ENCODE peak calls at places on chromosomes 4 and X, in five cellular contexts. A is uterus, H is Panc1, Z is fibroblast of lung, P is endodermal cell. L is an unnamed sample.

GRCh38 chr4:148312996-148313490 is 129.2 kb downstream of the NR3C2 start:
- DNase-seq in A (no peak), P (no peak), Z (no peak), H (no peak), L (no peak)

GRCh38 chr4:34202154-34202553 is 2042.2 kb downstream of the ARAP2 start:
- DNase-seq in P (no peak), H (no peak), A (no peak), Z (no peak), L (no peak)

GRCh38 chr4:106985830-106986229 is 50.3 kb downstream of the DKK2 start:
- DNase-seq in Z (peak; percentile 6), P (no peak), A (no peak), H (no peak), L (no peak)

GRCh38 chrX:130715299-130715698 is 187.7 kb downstream of the ENOX2 start:
- DNase-seq in H (no peak), A (no peak), P (no peak), Z (peak; percentile 85), L (peak; percentile 2)

GRCh38 chr4:122917731-122918130 is 4.7 kb downstream of the NUDT6 start:
- DNase-seq in P (no peak), Z (peak; percentile 70), H (no peak), A (no peak), L (peak; percentile 73)

GRCh38 chr4:15906024-15906443 is 32.5 kb downstream of the FGFBP1 start:
- DNase-seq in P (peak; percentile 93), A (no peak), H (peak; percentile 32), Z (peak; percentile 75), L (no peak)

GRCh38 chr4:56272003-56272402 is 115.3 kb downstream of the AASDH start:
- DNase-seq in A (no peak), P (no peak), H (no peak), Z (no peak), L (no peak)

GRCh38 chr4:75142377-75142776 is 209.5 kb downstream of the PARM1 start:
- DNase-seq in H (no peak), P (no peak), Z (peak; percentile 1), A (no peak), L (no peak)

GRCh38 chr4:101037938-101038413 is 309.4 kb downstream of the PPP3CA start:
- DNase-seq in H (no peak), Z (peak; percentile 30), P (no peak), A (no peak), L (no peak)

GRCh38 chr4:122525865-122526264 is 69.3 kb upstream of the IL2 start:
- DNase-seq in H (no peak), Z (no peak), A (no peak), P (no peak), L (no peak)

GRCh38 chr4:36277533-36277932 is 3.9 kb upstream of the DTHD1 start:
- DNase-seq in H (no peak), A (no peak), Z (no peak), P (no peak), L (no peak)

GRCh38 chrX:37871626-37872302 is 24.4 kb upstream of the DYNLT3 start:
- DNase-seq in H (peak; percentile 62), A (no peak), Z (peak; percentile 95), P (no peak), L (peak; percentile 75)

GRCh38 chrX:124497386-124497785 is 151.0 kb downstream of the SH2D1A start:
- DNase-seq in A (no peak), P (no peak), H (no peak), Z (no peak), L (no peak)

GRCh38 chrX:71930298-71930697 is 19.7 kb downstream of the NHSL2 start:
- DNase-seq in P (no peak), A (no peak), H (no peak), Z (peak; percentile 25), L (no peak)

GRCh38 chr4:76498550-76498949 is 63.5 kb downstream of the SHROOM3 start:
- DNase-seq in A (no peak), Z (peak; percentile 40), H (no peak), P (no peak), L (no peak)

GRCh38 chrX:68748030-68748429 is 80.8 kb upstream of the EFNB1 start:
- DNase-seq in H (no peak), A (no peak), Z (no peak), P (no peak), L (no peak)

GRCh38 chr4:145130788-145131398 is 32.8 kb downstream of the ABCE1 start:
- DNase-seq in Z (peak; percentile 96), A (no peak), H (no peak), P (no peak), L (no peak)

GRCh38 chrX:22122510-22122909 is 90.4 kb downstream of the PHEX start:
- DNase-seq in P (no peak), A (peak; percentile 45), H (no peak), Z (peak; percentile 82), L (no peak)

GRCh38 chr4:95761441-95761840 is 78.5 kb upstream of the PDHA2 start:
- DNase-seq in A (no peak), P (no peak), Z (peak; percentile 65), H (no peak), L (no peak)

GRCh38 chr4:184444953-184445309 is 29.4 kb downstream of the IRF2 start:
- DNase-seq in A (no peak), P (no peak), H (no peak), Z (no peak), L (no peak)

GRCh38 chrX:79556750-79557149 is 189.6 kb upstream of the ITM2A start:
- DNase-seq in Z (no peak), P (no peak), H (no peak), A (no peak), L (no peak)

GRCh38 chr4:170004656-170005250 is 21.4 kb downstream of the MFAP3L start:
- DNase-seq in Z (peak; percentile 85), H (no peak), P (no peak), A (no peak), L (no peak)

GRCh38 chr4:88119951-88120350 is 38.5 kb downstream of the ABCG2 start:
- DNase-seq in Z (no peak), P (no peak), A (no peak), H (no peak), L (no peak)

GRCh38 chr4:188869581-188869980 is 730.3 kb downstream of the TRIML1 start:
- DNase-seq in A (no peak), H (no peak), Z (no peak), P (no peak), L (no peak)

GRCh38 chr4:26028793-26029511 is 114.9 kb downstream of the SMIM20 start:
- DNase-seq in Z (peak; percentile 57), P (peak; percentile 97), H (no peak), A (peak; percentile 81), L (no peak)

GRCh38 chrX:106894978-106895452 is 8.1 kb downstream of the RIPPLY1 start:
- DNase-seq in Z (peak; percentile 76), P (no peak), A (peak; percentile 33), H (no peak), L (peak; percentile 51)

GRCh38 chr4:48033825-48034413 is 17.3 kb downstream of the NIPAL1 start:
- DNase-seq in Z (peak; percentile 7), P (peak; percentile 82), H (no peak), A (no peak), L (peak; percentile 39)

GRCh38 chrX:109902665-109903064 is 100.2 kb upstream of the TMEM164 start:
- DNase-seq in H (no peak), P (no peak), Z (peak; percentile 60), A (no peak), L (no peak)

GRCh38 chr4:144894525-144894924 is 203.5 kb downstream of the ANAPC10 start:
- DNase-seq in P (no peak), Z (peak; percentile 96), A (no peak), H (no peak), L (peak; percentile 17)

GRCh38 chr4:133062851-133063250 is 86.2 kb upstream of the PCDH10 start:
- DNase-seq in Z (peak; percentile 36), H (no peak), P (no peak), A (no peak), L (no peak)

GRCh38 chr4:118765399-118765798 is 70.5 kb downstream of the SEC24D start:
- DNase-seq in Z (peak; percentile 98), P (no peak), A (no peak), H (peak; percentile 18), L (peak; percentile 69)

GRCh38 chr4:2246384-2247127 is 4.6 kb upstream of the HAUS3 start:
- DNase-seq in Z (no peak), P (no peak), A (no peak), H (no peak), L (no peak)

GRCh38 chrX:70455366-70456202 is 10.9 kb downstream of the DLG3 start:
- DNase-seq in Z (no peak), H (no peak), P (peak; percentile 68), A (no peak), L (no peak)

GRCh38 chr4:139606600-139607301 is 50.7 kb upstream of the SETD7 start:
- DNase-seq in H (no peak), P (no peak), A (no peak), Z (peak; percentile 36), L (peak; percentile 65)
- H3K27ac ChIP-seq in H (no peak overlapping the region), P (no peak overlapping the region), A (no peak overlapping the region), Z (no peak overlapping the region), L (no peak overlapping the region)

DNA sequence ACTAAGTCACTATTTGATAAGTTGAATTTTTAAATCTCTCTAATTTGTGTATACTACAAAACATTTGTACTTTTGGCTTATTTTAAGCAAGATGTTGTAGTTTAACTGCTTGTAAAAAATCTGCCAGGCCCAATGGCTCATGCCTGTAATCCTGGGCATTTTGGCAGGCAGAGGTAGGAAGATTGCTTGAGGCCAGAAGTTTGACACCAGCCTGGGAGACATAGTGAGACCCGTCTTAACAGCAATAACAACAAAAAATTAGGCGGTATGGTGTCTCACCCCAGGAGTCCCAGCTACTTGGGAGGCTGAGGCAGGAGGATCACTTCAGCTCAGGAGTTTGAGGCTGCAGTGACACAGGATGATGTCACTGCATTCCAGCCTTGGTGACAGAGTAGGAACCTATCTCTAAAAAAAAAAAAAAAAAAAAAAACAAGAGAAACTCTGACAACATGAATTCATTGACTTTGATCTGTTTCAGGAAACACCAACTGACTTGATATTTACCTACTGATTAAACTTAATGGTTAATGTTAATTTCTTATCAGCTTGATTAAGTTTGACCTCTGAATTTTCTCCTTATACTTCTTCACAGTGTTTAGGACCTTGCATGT is 8.9 kb downstream of the FHIP1A start:
- DNase-seq in H (no peak), P (no peak), Z (peak; percentile 33), A (no peak), L (no peak)
- H3K4me1 ChIP-seq in H (no peaks in the 10 kb centered on the region), P (no peaks in the 10 kb centered on the region), Z (peaks cover 2% of the 10 kb centered on the region), A (no peaks in the 10 kb centered on the region), L (peaks cover 34% of the 10 kb centered on the region)

GRCh38 chrX:153927686-153927935 is 1.5 kb upstream of the ARHGAP4 start:
- DNase-seq in Z (no peak), P (no peak), H (no peak), A (no peak), L (no peak)
- H3K4me3 ChIP-seq in Z (peak overlapping the region; percentile 64), P (peak overlapping the region; percentile 82), H (peak overlapping the region; percentile 79), A (peak overlapping the region; percentile 71), L (peak overlapping the region; percentile 58)

GRCh38 chr4:81467672-81467964 is 4.1 kb downstream of the RASGEF1B start:
- DNase-seq in Z (no peak), A (no peak), H (no peak), P (no peak), L (no peak)

GRCh38 chr4:81470456-81471327 is 1.0 kb downstream of the RASGEF1B start:
- DNase-seq in Z (no peak), H (no peak), P (peak; percentile 81), A (peak; percentile 25), L (no peak)

GRCh38 chr4:81468685-81469084 is 3.0 kb downstream of the RASGEF1B start:
- DNase-seq in Z (no peak), H (no peak), A (no peak), P (no peak), L (no peak)

GRCh38 chr4:81471361-81472248 is at the start of gene RASGEF1B:
- DNase-seq in P (peak; percentile 91), A (peak; percentile 84), Z (peak; percentile 70), H (no peak), L (peak; percentile 12)

GRCh38 chr4:81469774-81470455 is 1.8 kb downstream of the RASGEF1B start:
- DNase-seq in P (no peak), H (no peak), Z (no peak), A (no peak), L (no peak)
- H3K27ac ChIP-seq in P (no peak overlapping the region), H (no peak overlapping the region), Z (no peak overlapping the region), A (no peak overlapping the region), L (no peak overlapping the region)